ENCODE peak calls at places on chromosomes 16 and 17, in ten cellular contexts. X is suprapubic skin, E is H1, D is HCT116, P is upper lobe of left lung, G is breast epithelium, B is K562, M is stomach, R is HepG2, N is transverse colon. Q is an unnamed sample.

GRCh38 chr17:6488008-6488539 is 43.8 kb downstream of the PIMREG start:
- DNase-seq in X (no peak), E (no peak), D (no peak), P (no peak), G (no peak), B (no peak), M (no peak), R (no peak), N (no peak), Q (peak; percentile 18)

GRCh38 chr16:17461951-17462729 is 8.6 kb downstream of the XYLT1 start:
- DNase-seq in X (no peak), E (no peak), D (no peak), P (peak; percentile 49), G (no peak), B (no peak), M (no peak), R (no peak), N (peak; percentile 38), Q (peak; percentile 86)

GRCh38 chr17:4549781-4550533 is 5.2 kb downstream of the MYBBP1A start:
- DNase-seq in X (no peak), E (no peak), D (no peak), P (no peak), G (no peak), B (no peak), M (no peak), R (no peak), N (no peak), Q (peak; percentile 74)

GRCh38 chr17:39702901-39703893 is 3.3 kb downstream of the ERBB2 start:
- DNase-seq in X (no peak), E (no peak), D (no peak), P (peak; percentile 52), G (peak; percentile 70), B (no peak), M (no peak), R (peak; percentile 77), N (no peak), Q (no peak)

GRCh38 chr17:64063766-64064224 is 43.4 kb upstream of the ICAM2 start:
- DNase-seq in X (no peak), E (peak; percentile 82), D (no peak), P (peak; percentile 90), G (no peak), B (peak; percentile 58), M (peak; percentile 85), R (peak; percentile 48), N (peak; percentile 76), Q (peak; percentile 89)

GRCh38 chr17:64393000-64393402 is 2.3 kb upstream of the PECAM1 start:
- DNase-seq in X (no peak), E (no peak), D (no peak), P (no peak), G (no peak), B (peak; percentile 76), M (no peak), R (no peak), N (no peak), Q (no peak)

GRCh38 chr16:23947838-23948237 is 112.1 kb downstream of the PRKCB start:
- DNase-seq in X (no peak), E (no peak), D (no peak), P (no peak), G (no peak), B (peak; percentile 45), M (no peak), R (no peak), N (no peak), Q (no peak)

GRCh38 chr17:65071861-65072260 is 15.3 kb upstream of the GNA13 start:
- DNase-seq in X (no peak), E (no peak), D (no peak), P (no peak), G (no peak), B (no peak), M (no peak), R (peak; percentile 24), N (no peak), Q (no peak)

GRCh38 chr16:56632160-56632847 is at the start of gene MT1M:
- DNase-seq in X (no peak), E (peak; percentile 75), D (no peak), P (peak; percentile 56), G (no peak), B (no peak), M (peak; percentile 69), R (no peak), N (peak; percentile 43), Q (no peak)

GRCh38 chr17:2253768-2254406 is 49.7 kb downstream of the SMG6 start:
- DNase-seq in X (no peak), E (no peak), D (no peak), P (no peak), G (no peak), B (no peak), M (no peak), R (no peak), N (no peak), Q (no peak)

GRCh38 chr16:716250-716607 is 1.3 kb downstream of the METRN start:
- DNase-seq in X (no peak), E (no peak), D (no peak), P (no peak), G (no peak), B (peak; percentile 72), M (peak; percentile 48), R (peak; percentile 80), N (no peak), Q (no peak)

DNA sequence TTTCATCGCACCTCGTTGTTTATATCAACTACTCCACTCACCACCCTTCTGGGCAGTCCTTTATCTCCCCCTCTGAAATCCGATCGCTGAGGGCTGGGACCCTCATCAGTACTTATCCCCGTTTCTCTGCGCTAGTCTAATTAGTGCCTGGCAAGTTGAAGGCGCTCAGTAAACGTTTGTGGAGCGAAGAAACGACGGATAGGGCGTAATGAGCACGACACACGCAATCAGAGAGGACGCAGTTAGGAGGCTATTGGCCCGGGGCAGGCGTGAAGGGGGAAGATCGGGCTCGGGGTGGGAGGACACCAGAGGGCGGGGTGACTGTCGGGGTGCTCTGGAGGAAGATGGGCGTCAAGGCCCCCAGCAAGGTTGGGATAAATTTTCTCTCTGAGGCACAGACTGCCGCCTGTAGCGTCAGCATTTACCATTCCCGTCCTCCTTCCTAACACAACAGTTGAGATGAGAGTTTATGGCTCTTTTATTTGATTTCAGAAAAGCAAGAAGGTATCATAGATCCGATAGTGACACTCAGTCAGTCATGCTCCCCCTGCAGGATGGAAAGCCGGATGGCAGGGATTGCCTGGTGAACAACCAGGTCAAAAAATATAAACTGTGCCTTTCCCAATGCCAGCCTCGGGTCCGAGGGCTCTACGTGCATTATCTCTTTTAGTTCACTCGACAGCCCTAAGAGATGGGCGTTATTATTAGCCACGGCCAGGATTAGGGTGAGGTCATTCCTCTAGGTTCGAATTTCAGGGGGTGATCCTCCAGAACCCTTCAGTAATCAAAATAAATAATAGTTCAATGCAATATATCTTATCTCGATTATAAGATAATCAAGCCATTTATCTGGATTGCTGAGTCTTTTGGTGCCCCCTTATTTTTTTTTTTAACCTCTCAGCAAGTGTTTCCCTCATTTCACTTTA is 9.5 kb upstream of the ARL4D start:
- DNase-seq in X (peak; percentile 95), E (peak; percentile 80), D (peak; percentile 63), P (peak; percentile 88), G (peak; percentile 86), B (peak; percentile 71), M (peak; percentile 77), R (peak; percentile 74), N (peak; percentile 87), Q (peak; percentile 94)
- TF ChIP-seq POLR2A in X (no peak), E (no peak), D (peak; percentile 16), P (no peak), G (peak; percentile 58), B (no peak), M (no peak), R (no peak), N (peak; percentile 58), Q (peak; percentile 19)

DNA sequence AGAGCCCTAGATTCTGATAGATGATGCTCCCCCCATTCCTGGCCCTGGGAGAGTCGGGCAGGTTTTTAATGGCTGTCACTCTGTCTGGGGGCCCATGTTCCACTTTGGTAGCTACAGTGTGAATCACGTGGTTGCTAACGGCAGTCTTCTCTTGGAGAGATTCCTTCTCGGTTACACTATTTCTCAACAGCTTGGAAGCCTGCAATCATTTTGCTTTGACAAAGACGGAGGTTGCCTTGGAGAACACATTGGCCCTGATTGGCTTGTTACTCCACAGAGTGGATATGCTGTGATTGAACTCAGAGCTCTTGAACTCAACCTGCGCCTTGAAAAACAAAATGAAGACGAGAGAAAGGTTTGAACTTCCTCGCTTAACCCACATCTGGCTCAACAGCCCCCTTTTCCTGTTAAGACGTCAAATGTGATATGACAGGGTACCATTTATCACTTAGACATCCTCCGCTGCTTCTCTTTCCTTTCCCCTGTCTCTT is 218.9 kb downstream of the MAF start:
- DNase-seq in X (no peak), E (no peak), D (no peak), P (no peak), G (no peak), B (no peak), M (no peak), R (no peak), N (no peak), Q (no peak)
- TF ChIP-seq POLR2AphosphoS5 in X (no peak), E (no peak), D (no peak), P (no peak), G (no peak), B (no peak), M (no peak), R (no peak), N (no peak), Q (no peak)

GRCh38 chr17:77257169-77257568 is 116.4 kb downstream of the SEC14L1 start:
- DNase-seq in X (no peak), E (no peak), D (no peak), P (no peak), G (no peak), B (no peak), M (no peak), R (no peak), N (no peak), Q (no peak)

GRCh38 chr17:77253611-77254051 is 112.9 kb downstream of the SEC14L1 start:
- DNase-seq in X (no peak), E (no peak), D (no peak), P (no peak), G (no peak), B (no peak), M (no peak), R (no peak), N (no peak), Q (no peak)

GRCh38 chr17:77256710-77257109 is 115.9 kb downstream of the SEC14L1 start:
- DNase-seq in X (no peak), E (no peak), D (no peak), P (no peak), G (no peak), B (no peak), M (no peak), R (no peak), N (no peak), Q (no peak)

GRCh38 chr17:77252736-77253135 is 112.0 kb downstream of the SEC14L1 start:
- DNase-seq in X (no peak), E (no peak), D (no peak), P (no peak), G (no peak), B (no peak), M (no peak), R (no peak), N (no peak), Q (no peak)

GRCh38 chr17:77254961-77255741 is 114.4 kb downstream of the SEC14L1 start:
- DNase-seq in X (no peak), E (no peak), D (peak; percentile 89), P (peak; percentile 75), G (peak; percentile 69), B (no peak), M (peak; percentile 53), R (peak; percentile 73), N (no peak), Q (no peak)
- H3K4me3 ChIP-seq in X (no peak overlapping the region), E (no peak overlapping the region), D (peak overlapping the region; percentile 18), P (no peak overlapping the region), G (peak overlapping the region; percentile 13), B (no peak overlapping the region), M (no peak overlapping the region), R (peak overlapping the region; percentile 68), N (no peak overlapping the region), Q (no peak overlapping the region)

GRCh38 chr17:781920-782731 is at the start of the genes GLOD4 and MRM3:
- DNase-seq in X (peak; percentile 97), E (peak; percentile 99), D (peak; percentile 70), P (peak; percentile 94), G (peak; percentile 92), B (peak; percentile 88), M (peak; percentile 97), R (peak; percentile 73), N (peak; percentile 95), Q (peak; percentile 98)
- TF ChIP-seq POLR2A in X (peak; percentile 23), E (peak; percentile 97), D (peak; percentile 80), P (peak; percentile 74), G (peak; percentile 78), B (peak; percentile 83), M (no peak), R (peak; percentile 96), N (peak; percentile 74), Q (peak; percentile 82)

Q was measured in spleen.